ENCODE peak calls at places on chromosomes 11 and 22, in seven cellular contexts. R, F, U, L, E, W and M are unnamed samples.

GRCh38 chr11:128598096-128598495 is 10.7 kb upstream of the ETS1 start:
- DNase-seq in R (no peak), F (no peak), U (no peak), L (no peak), E (no peak), W (no peak), M (no peak)

GRCh38 chr11:38693306-38693705 is 2095.3 kb upstream of the RAG2 start:
- DNase-seq in R (no peak), F (no peak), U (no peak), L (no peak), E (no peak), W (no peak), M (no peak)

GRCh38 chr11:70854201-70854600 is 398.2 kb downstream of the SHANK2 start:
- DNase-seq in R (no peak), F (no peak), U (no peak), L (no peak), E (no peak), W (no peak), M (no peak)

GRCh38 chr11:10543782-10544181 is 2.8 kb upstream of the RNF141 start:
- DNase-seq in R (no peak), F (no peak), U (no peak), L (no peak), E (no peak), W (no peak), M (no peak)

GRCh38 chr11:67411785-67412152 is 3.7 kb upstream of the CARNS1 start:
- DNase-seq in R (no peak), F (no peak), U (no peak), L (no peak), E (no peak), W (no peak), M (no peak)

GRCh38 chr22:23827351-23827995 is 11.3 kb downstream of the DERL3 start:
- DNase-seq in R (no peak), F (no peak), U (no peak), L (no peak), E (no peak), W (no peak), M (no peak)

GRCh38 chr11:17768547-17768946 is 34.0 kb downstream of the KCNC1 start:
- DNase-seq in R (no peak), F (no peak), U (no peak), L (no peak), E (no peak), W (no peak), M (no peak)

GRCh38 chr11:134612416-134613030 is 200.5 kb upstream of the B3GAT1 start:
- DNase-seq in R (no peak), F (no peak), U (no peak), L (peak; percentile 89), E (no peak), W (no peak), M (no peak)

GRCh38 chr11:19173964-19174638 is 27.7 kb downstream of the CSRP3 start:
- DNase-seq in R (no peak), F (no peak), U (no peak), L (no peak), E (no peak), W (no peak), M (no peak)

GRCh38 chr11:8786933-8787332 is 104.3 kb downstream of the RPL27A start:
- DNase-seq in R (no peak), F (peak; percentile 45), U (no peak), L (no peak), E (peak; percentile 48), W (no peak), M (no peak)
- TF ChIP-seq CTCF in R (no peak), F (no peak), U (no peak), L (no peak), E (peak; percentile 46), W (peak; percentile 39), M (no peak)

DNA sequence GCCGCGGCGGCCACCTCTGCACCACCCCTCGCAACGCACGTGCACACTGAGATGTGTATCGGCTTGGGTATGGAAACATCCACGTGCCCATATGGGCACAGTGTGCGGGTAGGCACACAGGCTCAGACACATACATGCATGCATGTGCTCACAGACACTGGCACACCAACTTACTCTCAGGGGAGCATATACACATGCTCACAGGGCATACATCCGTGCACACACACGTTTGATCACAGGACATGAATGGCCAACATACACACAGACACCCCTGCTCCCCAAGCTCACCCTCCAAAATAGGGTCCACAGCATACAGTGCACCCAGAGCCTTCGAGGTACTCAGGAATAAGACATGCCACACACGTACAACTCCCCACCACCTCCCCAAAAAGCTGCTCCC is 52.9 kb downstream of the SLC22A12 start:
- DNase-seq in R (no peak), F (no peak), U (no peak), L (no peak), E (no peak), W (no peak), M (no peak)
- H3K4me3 ChIP-seq in R (no peak overlapping the region), F (no peak overlapping the region), U (peak overlapping the region; percentile 38), L (peak overlapping the region; percentile 57), E (no peak overlapping the region), W (peak overlapping the region; percentile 61), M (no peak overlapping the region)

GRCh38 chr11:123249354-123249753 is 54.3 kb upstream of the CLMP start:
- DNase-seq in R (no peak), F (peak; percentile 27), U (no peak), L (no peak), E (peak; percentile 57), W (no peak), M (no peak)

GRCh38 chr11:123247813-123248379 is 52.8 kb upstream of the CLMP start:
- DNase-seq in R (no peak), F (no peak), U (no peak), L (no peak), E (no peak), W (no peak), M (no peak)

GRCh38 chr11:123246749-123247497 is 51.9 kb upstream of the CLMP start:
- DNase-seq in R (peak; percentile 65), F (peak; percentile 88), U (peak; percentile 60), L (no peak), E (peak; percentile 75), W (peak; percentile 83), M (peak; percentile 33)

GRCh38 chr11:123245567-123245966 is 50.5 kb upstream of the CLMP start:
- DNase-seq in R (no peak), F (no peak), U (no peak), L (no peak), E (no peak), W (no peak), M (no peak)

DNA sequence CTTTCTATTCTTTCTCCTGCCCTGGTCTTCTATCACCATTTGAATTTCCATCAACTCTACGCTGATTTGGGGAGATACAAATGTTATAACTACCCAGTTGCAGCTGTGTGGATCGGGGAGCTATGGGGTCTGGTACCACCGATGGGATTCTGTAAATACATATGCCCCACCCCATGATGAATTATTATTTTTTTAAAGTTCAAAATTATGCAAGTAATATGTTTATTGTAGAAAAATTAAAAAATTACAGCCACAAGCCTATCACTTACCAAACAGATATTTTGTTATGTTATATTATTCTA is 52.4 kb upstream of the CLMP start:
- DNase-seq in R (no peak), F (no peak), U (no peak), L (no peak), E (no peak), W (no peak), M (no peak)
- TF ChIP-seq CTCF in R (no peak), F (no peak), U (no peak), L (no peak), E (no peak), W (no peak), M (no peak)

GRCh38 chr11:75719639-75720239 is 2.1 kb downstream of the MOGAT2 start:
- DNase-seq in R (no peak), F (no peak), U (no peak), L (no peak), E (no peak), W (no peak), M (no peak)
- H3K4me3 ChIP-seq in R (no peak overlapping the region), F (no peak overlapping the region), U (no peak overlapping the region), L (no peak overlapping the region), E (no peak overlapping the region), W (no peak overlapping the region), M (no peak overlapping the region)

GRCh38 chr11:132158091-132158490 is 787.7 kb downstream of the NTM start:
- DNase-seq in R (no peak), F (peak; percentile 29), U (no peak), L (no peak), E (peak; percentile 3), W (no peak), M (no peak)
- TF ChIP-seq CTCF in R (peak; percentile 53), F (peak; percentile 60), U (no peak), L (no peak), E (peak; percentile 45), W (no peak), M (peak; percentile 56)

DNA sequence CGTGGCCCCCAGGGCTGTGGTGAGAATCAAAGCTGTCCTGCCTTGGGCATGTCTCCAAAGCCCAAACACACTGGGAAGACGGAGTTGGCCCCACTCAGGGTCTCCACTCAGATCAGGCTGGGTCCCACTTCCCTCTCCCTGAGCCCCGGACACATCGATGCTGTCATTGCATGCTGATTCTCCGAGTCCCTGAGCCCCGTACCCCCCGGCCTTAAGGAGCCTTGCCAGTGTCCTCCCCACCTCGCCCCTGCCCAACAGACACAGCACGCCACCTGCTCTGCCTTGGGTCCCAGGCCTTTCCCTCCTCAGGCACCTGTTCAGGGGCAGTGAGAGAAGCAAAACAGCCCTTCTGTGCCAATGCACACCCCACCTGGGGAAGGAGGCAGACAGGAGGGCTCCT is 14.6 kb downstream of the EIF1AD start:
- DNase-seq in R (no peak), F (no peak), U (no peak), L (no peak), E (no peak), W (no peak), M (no peak)
- H3K4me3 ChIP-seq in R (no peak overlapping the region), F (no peak overlapping the region), U (no peak overlapping the region), L (no peak overlapping the region), E (no peak overlapping the region), W (no peak overlapping the region), M (no peak overlapping the region)

DNA sequence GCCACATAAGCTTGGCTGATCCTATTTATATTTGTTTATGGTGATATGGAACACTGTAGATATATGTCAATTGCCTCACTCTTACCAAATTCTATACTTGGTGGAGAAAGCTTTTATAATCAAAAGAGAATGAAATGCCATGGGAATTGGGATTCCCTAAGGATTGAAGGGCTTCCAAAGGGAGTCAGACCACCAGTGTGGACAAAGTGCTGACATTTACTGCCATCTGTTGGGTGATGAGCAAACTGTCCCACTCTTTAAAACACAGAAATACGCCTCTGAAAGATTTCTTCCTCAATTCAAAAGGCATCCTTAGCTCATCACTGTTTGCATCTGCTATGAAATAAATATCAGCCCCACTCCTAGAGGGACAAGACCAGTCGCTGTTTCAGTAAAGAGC is 7.1 kb downstream of the SLC1A2 start:
- DNase-seq in R (no peak), F (peak; percentile 11), U (peak; percentile 43), L (no peak), E (peak; percentile 12), W (no peak), M (no peak)
- TF ChIP-seq CTCF in R (peak; percentile 60), F (peak; percentile 36), U (peak; percentile 72), L (no peak), E (peak; percentile 66), W (peak; percentile 15), M (peak; percentile 53)

DNA sequence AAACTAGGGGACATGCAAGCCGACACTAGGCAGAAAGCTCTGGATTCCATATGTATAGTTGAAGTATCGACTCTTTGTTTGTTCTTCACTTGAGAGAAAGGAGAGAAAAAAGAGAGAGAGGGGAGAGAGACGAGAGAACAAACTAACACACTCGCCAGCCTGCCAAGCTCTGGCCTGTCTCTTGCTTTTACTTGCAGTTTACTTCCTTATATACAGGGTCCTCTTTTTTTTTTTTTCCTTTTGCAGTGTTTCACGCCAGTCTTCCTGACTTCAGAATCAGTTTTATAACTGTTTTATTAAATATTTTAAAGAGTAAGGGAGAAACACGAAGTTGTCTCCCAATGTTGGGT is 19.9 kb downstream of the TEAD1 start:
- DNase-seq in R (no peak), F (peak; percentile 61), U (no peak), L (no peak), E (no peak), W (no peak), M (no peak)
- H3K4me3 ChIP-seq in R (peak overlapping the region; percentile 46), F (no peak overlapping the region), U (peak overlapping the region; percentile 31), L (peak overlapping the region; percentile 17), E (peak overlapping the region; percentile 36), W (peak overlapping the region; percentile 17), M (no peak overlapping the region)